ENCODE peak calls at places on chromosomes 7 and 10, in eight cellular contexts. C, Y, U, N, K, E, G and I are unnamed samples.

GRCh38 chr10:10520391-10521385 is 497.0 kb upstream of the CELF2 start:
- DNase-seq in C (no peak), Y (peak; percentile 8), U (peak; percentile 37), N (no peak), K (no peak), E (peak; percentile 7), G (no peak), I (no peak)

GRCh38 chr10:78069151-78069550 is 35.5 kb downstream of the RPS24 start:
- DNase-seq in C (no peak), Y (no peak), U (no peak), N (no peak), K (no peak), E (no peak), G (no peak), I (no peak)

GRCh38 chr7:15905251-15906040 is 219.0 kb upstream of the MEOX2 start:
- DNase-seq in C (no peak), Y (no peak), U (no peak), N (no peak), K (no peak), E (no peak), G (peak; percentile 20), I (no peak)

GRCh38 chr10:113047963-113048781 is 98.1 kb downstream of the TCF7L2 start:
- DNase-seq in C (peak; percentile 68), Y (no peak), U (no peak), N (no peak), K (no peak), E (no peak), G (no peak), I (no peak)

GRCh38 chr10:8402469-8403074 is 348.1 kb downstream of the GATA3 start:
- DNase-seq in C (no peak), Y (no peak), U (no peak), N (no peak), K (peak; percentile 5), E (no peak), G (no peak), I (no peak)

GRCh38 chr7:47651355-47652317 is 69.7 kb upstream of the TNS3 start:
- DNase-seq in C (no peak), Y (no peak), U (no peak), N (no peak), K (peak; percentile 90), E (no peak), G (no peak), I (no peak)

GRCh38 chr7:4267326-4268039 is 414.6 kb upstream of the FOXK1 start:
- DNase-seq in C (no peak), Y (no peak), U (no peak), N (no peak), K (no peak), E (no peak), G (no peak), I (no peak)

GRCh38 chr10:17113889-17114288 is 15.7 kb downstream of the CUBN start:
- DNase-seq in C (no peak), Y (no peak), U (no peak), N (no peak), K (no peak), E (no peak), G (peak; percentile 29), I (no peak)

GRCh38 chr7:151744051-151744580 is 132.8 kb downstream of the PRKAG2 start:
- DNase-seq in C (no peak), Y (no peak), U (no peak), N (no peak), K (no peak), E (no peak), G (no peak), I (no peak)

GRCh38 chr7:151743481-151743983 is 133.4 kb downstream of the PRKAG2 start:
- DNase-seq in C (no peak), Y (no peak), U (no peak), N (no peak), K (no peak), E (no peak), G (no peak), I (no peak)

GRCh38 chr7:151745706-151746105 is 131.2 kb downstream of the PRKAG2 start:
- DNase-seq in C (no peak), Y (no peak), U (no peak), N (no peak), K (no peak), E (no peak), G (no peak), I (no peak)

GRCh38 chr7:151744656-151745055 is 132.3 kb downstream of the PRKAG2 start:
- DNase-seq in C (no peak), Y (no peak), U (no peak), N (no peak), K (no peak), E (no peak), G (no peak), I (no peak)

GRCh38 chr7:151745090-151745638 is 131.8 kb downstream of the PRKAG2 start:
- DNase-seq in C (no peak), Y (no peak), U (no peak), N (peak; percentile 64), K (peak; percentile 88), E (no peak), G (peak; percentile 91), I (no peak)
- TF ChIP-seq CTCF in C (no peak), Y (no peak), U (no peak), N (peak; percentile 73), K (peak; percentile 61), E (no peak), G (peak; percentile 46), I (peak; percentile 55)

DNA sequence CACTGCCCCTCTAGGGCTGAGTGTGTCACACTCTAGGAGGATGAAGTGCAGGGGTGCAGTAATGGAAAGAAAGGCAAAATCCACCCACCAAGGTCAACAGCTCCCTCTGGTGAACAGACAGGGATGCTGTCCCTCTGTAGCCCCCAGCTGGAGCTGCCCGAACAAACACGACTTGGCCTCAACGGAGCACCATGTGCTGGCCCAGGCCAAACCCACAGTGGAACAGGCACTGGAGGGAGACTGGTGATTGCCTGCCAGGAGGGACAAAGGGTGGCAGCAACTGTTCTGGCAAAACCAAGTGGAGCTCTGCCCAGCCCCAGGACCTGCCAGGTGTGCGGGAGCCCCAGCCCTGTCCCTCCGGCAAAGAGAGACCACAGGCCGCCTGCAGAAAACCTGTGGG is 20.7 kb downstream of the PDIA4 start:
- DNase-seq in C (no peak), Y (no peak), U (no peak), N (no peak), K (no peak), E (no peak), G (no peak), I (no peak)
- TF ChIP-seq EZH2phosphoT487 in C (no peak), Y (no peak), U (no peak), N (no peak), K (no peak), E (no peak), G (no peak), I (no peak)

GRCh38 chr7:156611393-156612010 is 29.1 kb upstream of the RNF32 start:
- DNase-seq in C (no peak), Y (no peak), U (no peak), N (no peak), K (no peak), E (no peak), G (no peak), I (no peak)

GRCh38 chr7:156617215-156617614 is 23.4 kb upstream of the RNF32 start:
- DNase-seq in C (no peak), Y (no peak), U (no peak), N (no peak), K (no peak), E (no peak), G (no peak), I (no peak)

GRCh38 chr7:156616269-156617202 is 24.0 kb upstream of the RNF32 start:
- DNase-seq in C (peak; percentile 66), Y (peak; percentile 55), U (no peak), N (no peak), K (no peak), E (no peak), G (peak; percentile 39), I (peak; percentile 86)

GRCh38 chr7:156612930-156613329 is 27.6 kb upstream of the RNF32 start:
- DNase-seq in C (no peak), Y (no peak), U (peak; percentile 60), N (no peak), K (no peak), E (no peak), G (no peak), I (no peak)

DNA sequence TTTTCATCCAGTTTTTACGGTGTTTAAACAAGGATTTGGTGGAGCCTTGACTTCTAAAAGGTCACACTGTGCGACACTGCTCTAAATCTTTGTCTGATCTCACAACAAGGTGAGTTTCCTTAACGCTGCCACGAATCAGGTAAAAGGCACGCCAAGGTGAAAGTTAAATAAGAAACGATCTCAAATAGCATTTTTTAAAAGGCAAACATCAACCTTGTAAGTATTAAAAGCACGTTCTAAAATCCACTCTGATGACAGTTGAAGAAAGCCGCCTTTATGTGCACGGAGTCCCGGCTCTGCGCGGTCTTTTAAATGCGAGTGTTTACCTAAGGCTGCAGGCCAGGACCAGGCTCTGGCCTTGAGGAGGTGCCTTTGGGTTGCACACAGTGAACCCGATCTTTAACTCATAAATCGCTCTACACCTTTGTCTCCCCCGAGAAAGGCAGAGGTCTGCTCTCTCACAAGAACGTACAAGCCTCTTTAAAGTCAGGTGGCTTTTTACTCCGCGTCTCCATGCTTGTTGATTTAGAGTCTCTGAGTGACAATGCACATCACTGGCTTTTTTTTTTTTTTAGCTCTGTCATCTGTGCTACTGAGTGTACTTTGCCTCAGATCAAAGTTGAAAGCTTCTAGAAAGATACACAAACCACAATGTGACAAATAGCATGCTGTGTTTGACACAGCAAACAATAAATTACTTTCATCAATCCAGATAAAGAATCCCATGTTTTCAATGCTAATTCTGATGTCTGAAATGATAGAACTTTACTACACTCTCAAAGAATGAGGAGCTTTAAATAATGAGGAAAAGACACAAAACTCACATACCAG is 25.9 kb upstream of the RNF32 start:
- DNase-seq in C (no peak), Y (no peak), U (no peak), N (no peak), K (no peak), E (no peak), G (peak; percentile 61), I (no peak)
- TF ChIP-seq CTCF in C (no peak), Y (no peak), U (no peak), N (no peak), K (no peak), E (no peak), G (no peak), I (no peak)

GRCh38 chr10:70912556-70912955 is 24.2 kb upstream of the PCBD1 start:
- DNase-seq in C (no peak), Y (no peak), U (no peak), N (no peak), K (no peak), E (no peak), G (no peak), I (peak; percentile 6)

GRCh38 chr10:70915206-70915605 is 26.8 kb upstream of the PCBD1 start:
- DNase-seq in C (no peak), Y (no peak), U (no peak), N (no peak), K (no peak), E (no peak), G (no peak), I (no peak)

GRCh38 chr10:70914316-70914864 is 26.0 kb upstream of the PCBD1 start:
- DNase-seq in C (no peak), Y (no peak), U (no peak), N (no peak), K (no peak), E (no peak), G (no peak), I (no peak)

GRCh38 chr10:70915806-70916205 is 27.4 kb upstream of the PCBD1 start:
- DNase-seq in C (no peak), Y (no peak), U (no peak), N (no peak), K (no peak), E (no peak), G (no peak), I (no peak)

DNA sequence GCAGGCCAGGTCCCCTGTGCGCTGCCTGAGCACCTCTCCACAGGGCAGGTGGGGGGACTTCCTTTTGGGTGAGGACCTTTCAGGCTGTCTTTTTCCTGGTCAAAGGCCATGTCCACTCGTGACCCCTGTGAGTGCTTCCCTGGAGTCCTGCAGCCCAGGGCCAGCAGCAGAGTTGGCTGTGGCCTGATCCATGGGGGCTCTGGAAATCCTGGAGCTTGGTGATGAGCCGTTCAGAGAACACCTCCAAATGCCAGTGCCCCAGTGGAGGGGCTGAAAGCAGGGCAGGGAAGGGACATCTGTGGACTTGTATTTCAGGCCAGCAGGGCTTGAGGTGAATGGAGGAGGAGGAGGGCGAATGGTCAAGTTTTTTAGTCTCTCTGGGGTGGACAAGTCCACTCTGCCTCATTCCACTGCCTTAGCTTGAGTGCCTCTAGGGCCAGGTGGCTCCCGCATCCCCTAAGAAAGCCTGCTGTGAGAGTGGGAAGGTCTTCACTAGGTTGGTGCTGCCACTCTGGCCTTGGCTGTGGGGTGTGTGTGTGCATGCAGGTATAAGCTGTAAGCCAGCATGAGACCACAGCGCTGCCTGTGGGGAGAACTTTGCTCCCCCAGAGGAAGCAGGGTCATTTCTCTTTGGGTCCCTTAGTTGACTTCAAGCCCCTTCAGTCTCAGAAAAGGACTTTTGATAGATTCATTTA is 25.3 kb upstream of the PCBD1 start:
- DNase-seq in C (no peak), Y (no peak), U (no peak), N (no peak), K (no peak), E (no peak), G (no peak), I (peak; percentile 27)
- TF ChIP-seq EZH2phosphoT487 in C (no peak), Y (no peak), U (no peak), N (no peak), K (no peak), E (no peak), G (no peak), I (no peak)